ENCODE peak calls at places on chromosome 15, in four cellular contexts. One of them, this sample, is unnamed.

GRCh38 chr15:69265347-69265955 is 33.3 kb upstream of the PAQR5 start:
- DNase-seq in brain microvascular endothelial cell: no peak
- DNase-seq in pancreas: no peak
- DNase-seq in choroid plexus epithelial cell: peak; percentile 54
- DNase-seq in this sample: no peak

GRCh38 chr15:84737005-84737404 is 11.4 kb upstream of the ZNF592 start:
- DNase-seq in brain microvascular endothelial cell: no peak
- DNase-seq in pancreas: no peak
- DNase-seq in choroid plexus epithelial cell: no peak
- DNase-seq in this sample: no peak

GRCh38 chr15:101250331-101250730 is 1.5 kb downstream of the CHSY1 start:
- DNase-seq in brain microvascular endothelial cell: peak; percentile 49
- DNase-seq in pancreas: no peak
- DNase-seq in choroid plexus epithelial cell: peak; percentile 70
- DNase-seq in this sample: peak; percentile 31

GRCh38 chr15:70088427-70088826 is 9.3 kb downstream of the TLE3 start:
- DNase-seq in brain microvascular endothelial cell: no peak
- DNase-seq in pancreas: no peak
- DNase-seq in choroid plexus epithelial cell: no peak
- DNase-seq in this sample: no peak

GRCh38 chr15:100111103-100112060 is 230.4 kb downstream of the ADAMTS17 start:
- DNase-seq in brain microvascular endothelial cell: peak; percentile 76
- DNase-seq in pancreas: no peak
- DNase-seq in choroid plexus epithelial cell: peak; percentile 90
- DNase-seq in this sample: no peak

GRCh38 chr15:29270169-29270955 is 740 bp upstream of the NSMCE3 start:
- DNase-seq in brain microvascular endothelial cell: no peak
- DNase-seq in pancreas: no peak
- DNase-seq in choroid plexus epithelial cell: peak; percentile 36
- DNase-seq in this sample: peak; percentile 47

GRCh38 chr15:70502576-70502975 is 260.8 kb downstream of the UACA start:
- DNase-seq in brain microvascular endothelial cell: no peak
- DNase-seq in pancreas: no peak
- DNase-seq in choroid plexus epithelial cell: no peak
- DNase-seq in this sample: no peak

GRCh38 chr15:27850961-27851636 is 248.0 kb downstream of the OCA2 start:
- DNase-seq in brain microvascular endothelial cell: no peak
- DNase-seq in pancreas: no peak
- DNase-seq in choroid plexus epithelial cell: no peak
- DNase-seq in this sample: no peak

GRCh38 chr15:101267320-101268104 is 9.8 kb downstream of the SELENOS start:
- DNase-seq in brain microvascular endothelial cell: no peak
- DNase-seq in pancreas: peak; percentile 75
- DNase-seq in choroid plexus epithelial cell: peak; percentile 55
- DNase-seq in this sample: peak; percentile 31

GRCh38 chr15:63274427-63274826 is 3.0 kb upstream of the APH1B start:
- DNase-seq in brain microvascular endothelial cell: no peak
- DNase-seq in pancreas: no peak
- DNase-seq in choroid plexus epithelial cell: peak; percentile 63
- DNase-seq in this sample: no peak

GRCh38 chr15:91018178-91018577 is 4.2 kb downstream of the VPS33B start:
- DNase-seq in brain microvascular endothelial cell: no peak
- DNase-seq in pancreas: no peak
- DNase-seq in choroid plexus epithelial cell: no peak
- DNase-seq in this sample: no peak

GRCh38 chr15:70023064-70023768 is 74.5 kb downstream of the TLE3 start:
- DNase-seq in brain microvascular endothelial cell: peak; percentile 76
- DNase-seq in pancreas: no peak
- DNase-seq in choroid plexus epithelial cell: peak; percentile 94
- DNase-seq in this sample: peak; percentile 63

GRCh38 chr15:63994073-63994600 is 52.1 kb downstream of the DAPK2 start:
- DNase-seq in brain microvascular endothelial cell: no peak
- DNase-seq in pancreas: no peak
- DNase-seq in choroid plexus epithelial cell: no peak
- DNase-seq in this sample: no peak

GRCh38 chr15:43423793-43424192 is 52.9 kb downstream of the TUBGCP4 start:
- DNase-seq in brain microvascular endothelial cell: no peak
- DNase-seq in pancreas: no peak
- DNase-seq in choroid plexus epithelial cell: no peak
- DNase-seq in this sample: no peak

GRCh38 chr15:96468036-96468435 is 137.5 kb downstream of the NR2F2 start:
- DNase-seq in brain microvascular endothelial cell: no peak
- DNase-seq in pancreas: no peak
- DNase-seq in choroid plexus epithelial cell: no peak
- DNase-seq in this sample: no peak

GRCh38 chr15:35667908-35668307 is 121.9 kb upstream of the DPH6 start:
- DNase-seq in brain microvascular endothelial cell: no peak
- DNase-seq in pancreas: no peak
- DNase-seq in choroid plexus epithelial cell: no peak
- DNase-seq in this sample: no peak

GRCh38 chr15:63232400-63232799 is 43.0 kb downstream of the RAB8B start:
- DNase-seq in brain microvascular endothelial cell: no peak
- DNase-seq in pancreas: no peak
- DNase-seq in choroid plexus epithelial cell: no peak
- DNase-seq in this sample: no peak

GRCh38 chr15:29100486-29101000 is 169.1 kb downstream of the NSMCE3 start:
- DNase-seq in brain microvascular endothelial cell: no peak
- DNase-seq in pancreas: no peak
- DNase-seq in choroid plexus epithelial cell: no peak
- DNase-seq in this sample: no peak

GRCh38 chr15:45648521-45649200 is 13.8 kb downstream of the SQOR start:
- DNase-seq in brain microvascular endothelial cell: peak; percentile 81
- DNase-seq in pancreas: peak; percentile 57
- DNase-seq in choroid plexus epithelial cell: peak; percentile 79
- DNase-seq in this sample: no peak

GRCh38 chr15:41570764-41571163 is 11.8 kb downstream of the TYRO3 start:
- DNase-seq in brain microvascular endothelial cell: no peak
- DNase-seq in pancreas: no peak
- DNase-seq in choroid plexus epithelial cell: no peak
- DNase-seq in this sample: no peak

GRCh38 chr15:71716990-71717389 is 93.4 kb upstream of the NR2E3 start:
- DNase-seq in brain microvascular endothelial cell: no peak
- DNase-seq in pancreas: no peak
- DNase-seq in choroid plexus epithelial cell: peak; percentile 67
- DNase-seq in this sample: no peak

GRCh38 chr15:98753726-98754125 is 105.4 kb downstream of the IGF1R start:
- DNase-seq in brain microvascular endothelial cell: no peak
- DNase-seq in pancreas: no peak
- DNase-seq in choroid plexus epithelial cell: peak; percentile 17
- DNase-seq in this sample: no peak
- H3K4me3 ChIP-seq in brain microvascular endothelial cell: peak overlapping the region; percentile 4
- H3K4me3 ChIP-seq in pancreas: no peak overlapping the region
- H3K4me3 ChIP-seq in choroid plexus epithelial cell: peak overlapping the region; percentile 40
- H3K4me3 ChIP-seq in this sample: peak overlapping the region; percentile 44

GRCh38 chr15:52463638-52464037 is 65.0 kb downstream of the MYO5A start:
- DNase-seq in brain microvascular endothelial cell: no peak
- DNase-seq in pancreas: no peak
- DNase-seq in choroid plexus epithelial cell: peak; percentile 38
- DNase-seq in this sample: no peak
- TF ChIP-seq CTCF in brain microvascular endothelial cell: no peak
- TF ChIP-seq CTCF in pancreas: no peak
- TF ChIP-seq CTCF in choroid plexus epithelial cell: peak; percentile 24
- TF ChIP-seq CTCF in this sample: no peak

GRCh38 chr15:31349233-31350141 is 22.9 kb downstream of the KLF13 start:
- DNase-seq in brain microvascular endothelial cell: no peak
- DNase-seq in pancreas: no peak
- DNase-seq in choroid plexus epithelial cell: no peak
- DNase-seq in this sample: no peak

GRCh38 chr15:31352911-31353811 is 26.5 kb downstream of the KLF13 start:
- DNase-seq in brain microvascular endothelial cell: peak; percentile 62
- DNase-seq in pancreas: no peak
- DNase-seq in choroid plexus epithelial cell: peak; percentile 87
- DNase-seq in this sample: peak; percentile 67

GRCh38 chr15:31353931-31354330 is 27.3 kb downstream of the KLF13 start:
- DNase-seq in brain microvascular endothelial cell: no peak
- DNase-seq in pancreas: no peak
- DNase-seq in choroid plexus epithelial cell: no peak
- DNase-seq in this sample: no peak

GRCh38 chr15:31350771-31351170 is 24.1 kb downstream of the KLF13 start:
- DNase-seq in brain microvascular endothelial cell: no peak
- DNase-seq in pancreas: no peak
- DNase-seq in choroid plexus epithelial cell: no peak
- DNase-seq in this sample: no peak

DNA sequence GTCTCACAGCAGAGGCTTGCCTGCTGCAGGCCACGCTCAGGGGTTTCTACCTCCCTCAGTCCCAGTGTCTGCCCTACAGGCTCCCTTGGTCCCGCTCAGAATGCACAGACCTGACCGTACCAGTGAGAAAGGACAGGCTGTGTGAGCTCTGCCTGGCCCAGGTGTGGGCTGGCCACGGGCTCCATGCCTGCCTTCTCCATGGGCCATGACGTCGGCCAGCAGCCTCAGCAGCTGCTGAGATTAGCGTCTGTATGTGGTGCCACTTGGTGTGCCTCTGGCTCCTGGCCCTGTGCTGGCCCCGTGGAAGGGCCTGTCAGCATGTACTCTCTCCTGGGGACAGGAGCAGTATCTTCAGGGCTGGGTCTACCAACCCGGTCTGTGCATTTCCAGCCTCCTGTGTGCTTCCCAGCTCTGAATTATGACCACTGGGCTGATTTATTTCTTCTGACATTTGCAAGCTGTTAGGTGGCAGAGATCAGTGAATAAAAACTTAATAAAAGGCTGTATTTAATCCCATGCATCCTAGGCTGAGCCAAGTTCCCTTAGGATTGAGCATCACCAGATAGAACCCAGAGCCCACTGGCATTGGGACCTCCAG is 25.7 kb downstream of the KLF13 start:
- DNase-seq in brain microvascular endothelial cell: no peak
- DNase-seq in pancreas: peak; percentile 86
- DNase-seq in choroid plexus epithelial cell: no peak
- DNase-seq in this sample: no peak
- H3K4me3 ChIP-seq in brain microvascular endothelial cell: no peak overlapping the region
- H3K4me3 ChIP-seq in pancreas: no peak overlapping the region
- H3K4me3 ChIP-seq in choroid plexus epithelial cell: no peak overlapping the region
- H3K4me3 ChIP-seq in this sample: no peak overlapping the region

DNA sequence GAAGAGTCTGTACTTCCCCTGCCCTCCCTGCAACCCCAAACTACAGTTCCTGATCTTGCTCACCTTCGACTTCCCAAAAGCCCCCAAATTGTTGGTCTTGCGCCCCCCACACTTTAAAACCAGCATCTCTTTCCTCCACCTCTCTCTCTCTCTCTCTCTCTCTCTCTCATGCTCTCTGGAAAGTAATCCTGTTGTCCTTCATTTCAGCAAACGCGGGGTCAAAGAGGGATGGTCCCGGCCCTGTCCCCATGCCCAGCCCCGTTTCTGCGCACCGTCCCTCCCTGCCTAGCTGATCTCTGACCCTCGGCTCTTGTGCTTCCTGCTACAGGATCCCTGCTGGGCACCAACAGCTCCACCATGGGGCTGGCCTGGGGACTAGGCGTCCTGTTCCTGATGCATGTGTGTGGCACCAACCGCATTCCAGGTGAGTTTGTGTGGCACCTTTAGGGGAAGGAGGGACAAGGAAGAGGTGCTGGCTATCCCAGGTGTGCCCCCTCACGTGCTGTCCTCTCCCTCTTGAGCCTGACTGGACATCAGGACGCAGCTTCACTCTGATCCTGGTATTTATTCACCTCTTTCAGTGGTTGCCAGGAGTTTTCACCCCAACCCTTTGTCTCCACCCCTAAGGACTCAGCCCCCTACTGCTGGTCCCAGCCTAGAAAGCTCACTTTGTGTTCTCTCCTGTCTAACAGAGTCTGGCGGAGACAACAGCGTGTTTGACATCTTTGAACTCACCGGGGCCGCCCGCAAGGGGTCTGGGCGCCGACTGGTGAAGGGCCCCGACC is 814 bp downstream of the THBS1 start:
- DNase-seq in brain microvascular endothelial cell: no peak
- DNase-seq in pancreas: peak; percentile 77
- DNase-seq in choroid plexus epithelial cell: peak; percentile 55
- DNase-seq in this sample: peak; percentile 16
- TF ChIP-seq CTCF in brain microvascular endothelial cell: peak; percentile 71
- TF ChIP-seq CTCF in pancreas: no peak
- TF ChIP-seq CTCF in choroid plexus epithelial cell: peak; percentile 50
- TF ChIP-seq CTCF in this sample: peak; percentile 62

GRCh38 chr15:77185242-77185785 is 114.4 kb upstream of the TSPAN3 start:
- DNase-seq in brain microvascular endothelial cell: no peak
- DNase-seq in pancreas: no peak
- DNase-seq in choroid plexus epithelial cell: peak; percentile 52
- DNase-seq in this sample: no peak

GRCh38 chr15:77183066-77183465 is 112.2 kb upstream of the TSPAN3 start:
- DNase-seq in brain microvascular endothelial cell: no peak
- DNase-seq in pancreas: no peak
- DNase-seq in choroid plexus epithelial cell: no peak
- DNase-seq in this sample: no peak

GRCh38 chr15:77187751-77188464 is 117.0 kb upstream of the TSPAN3 start:
- DNase-seq in brain microvascular endothelial cell: peak; percentile 45
- DNase-seq in pancreas: no peak
- DNase-seq in choroid plexus epithelial cell: peak; percentile 79
- DNase-seq in this sample: no peak

GRCh38 chr15:77191230-77191834 is 120.4 kb upstream of the TSPAN3 start:
- DNase-seq in brain microvascular endothelial cell: no peak
- DNase-seq in pancreas: no peak
- DNase-seq in choroid plexus epithelial cell: no peak
- DNase-seq in this sample: no peak

DNA sequence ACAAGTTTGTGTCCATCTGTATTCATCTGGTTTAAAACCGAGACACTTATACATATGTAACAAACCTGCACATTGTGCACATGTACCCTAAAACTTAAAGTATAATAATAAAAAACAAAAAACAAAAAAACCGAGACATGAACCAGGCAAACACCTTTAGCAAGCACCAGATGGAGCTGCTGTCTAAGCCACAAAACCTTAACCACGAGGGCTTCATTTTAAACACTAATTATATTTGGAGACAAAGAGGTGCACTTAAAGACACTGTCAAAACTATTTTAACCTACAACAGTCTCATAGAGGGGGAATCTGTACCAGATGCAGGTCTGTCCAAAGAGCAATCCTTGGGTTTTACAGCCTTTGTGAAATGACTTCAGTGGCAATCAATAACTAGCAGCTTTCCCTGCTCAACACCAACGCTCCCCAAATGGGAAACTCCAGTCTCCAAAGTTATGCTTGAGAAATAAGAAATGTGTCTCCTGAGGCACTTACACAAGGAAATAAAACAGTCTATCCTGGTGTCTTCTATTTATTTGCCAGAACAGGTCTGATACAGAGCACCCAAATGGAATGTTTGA is 115.7 kb upstream of the TSPAN3 start:
- DNase-seq in brain microvascular endothelial cell: no peak
- DNase-seq in pancreas: no peak
- DNase-seq in choroid plexus epithelial cell: peak; percentile 81
- DNase-seq in this sample: no peak
- H3K4me3 ChIP-seq in brain microvascular endothelial cell: no peak overlapping the region
- H3K4me3 ChIP-seq in pancreas: no peak overlapping the region
- H3K4me3 ChIP-seq in choroid plexus epithelial cell: no peak overlapping the region
- H3K4me3 ChIP-seq in this sample: no peak overlapping the region